ENCODE peak calls at places on chromosome 11, in six cellular contexts. Q is A549, M is prostate gland, A is suprapubic skin, P is body of pancreas, F is endothelial cell of umbilical vein. G is an unnamed sample.

GRCh38 chr11:69909561-69910518 is 90.6 kb upstream of the FGF3 start:
- DNase-seq in Q (no peak), M (no peak), A (peak; percentile 48), P (no peak), F (no peak), G (no peak)

GRCh38 chr11:89495951-89496350 is 4.8 kb upstream of the NOX4 start:
- DNase-seq in Q (peak; percentile 37), M (no peak), A (peak; percentile 58), P (no peak), F (peak; percentile 68), G (no peak)

GRCh38 chr11:134346101-134346975 is 14.6 kb downstream of the GLB1L2 start:
- DNase-seq in Q (no peak), M (no peak), A (peak; percentile 51), P (no peak), F (no peak), G (no peak)

GRCh38 chr11:13883042-13883441 is 79.5 kb upstream of the SPON1 start:
- DNase-seq in Q (no peak), M (no peak), A (no peak), P (no peak), F (no peak), G (no peak)

GRCh38 chr11:134757633-134758032 is 345.6 kb upstream of the B3GAT1 start:
- DNase-seq in Q (no peak), M (no peak), A (no peak), P (no peak), F (no peak), G (no peak)

GRCh38 chr11:64687641-64688533 is 35.1 kb downstream of the NRXN2 start:
- DNase-seq in Q (no peak), M (no peak), A (no peak), P (no peak), F (no peak), G (no peak)

GRCh38 chr11:110100476-110101240 is 7.5 kb downstream of the ZC3H12C start:
- DNase-seq in Q (no peak), M (no peak), A (no peak), P (no peak), F (peak; percentile 87), G (no peak)

GRCh38 chr11:2377511-2378443 is 667 bp downstream of the CD81 start:
- DNase-seq in Q (peak; percentile 37), M (peak; percentile 73), A (peak; percentile 87), P (peak; percentile 77), F (peak; percentile 58), G (no peak)

GRCh38 chr11:128365044-128365443 is 222.3 kb downstream of the ETS1 start:
- DNase-seq in Q (peak; percentile 9), M (no peak), A (no peak), P (no peak), F (peak; percentile 55), G (no peak)

GRCh38 chr11:65429724-65430405 is 7.3 kb downstream of the NEAT1 start:
- DNase-seq in Q (peak; percentile 85), M (peak; percentile 76), A (peak; percentile 88), P (peak; percentile 78), F (peak; percentile 79), G (peak; percentile 65)

DNA sequence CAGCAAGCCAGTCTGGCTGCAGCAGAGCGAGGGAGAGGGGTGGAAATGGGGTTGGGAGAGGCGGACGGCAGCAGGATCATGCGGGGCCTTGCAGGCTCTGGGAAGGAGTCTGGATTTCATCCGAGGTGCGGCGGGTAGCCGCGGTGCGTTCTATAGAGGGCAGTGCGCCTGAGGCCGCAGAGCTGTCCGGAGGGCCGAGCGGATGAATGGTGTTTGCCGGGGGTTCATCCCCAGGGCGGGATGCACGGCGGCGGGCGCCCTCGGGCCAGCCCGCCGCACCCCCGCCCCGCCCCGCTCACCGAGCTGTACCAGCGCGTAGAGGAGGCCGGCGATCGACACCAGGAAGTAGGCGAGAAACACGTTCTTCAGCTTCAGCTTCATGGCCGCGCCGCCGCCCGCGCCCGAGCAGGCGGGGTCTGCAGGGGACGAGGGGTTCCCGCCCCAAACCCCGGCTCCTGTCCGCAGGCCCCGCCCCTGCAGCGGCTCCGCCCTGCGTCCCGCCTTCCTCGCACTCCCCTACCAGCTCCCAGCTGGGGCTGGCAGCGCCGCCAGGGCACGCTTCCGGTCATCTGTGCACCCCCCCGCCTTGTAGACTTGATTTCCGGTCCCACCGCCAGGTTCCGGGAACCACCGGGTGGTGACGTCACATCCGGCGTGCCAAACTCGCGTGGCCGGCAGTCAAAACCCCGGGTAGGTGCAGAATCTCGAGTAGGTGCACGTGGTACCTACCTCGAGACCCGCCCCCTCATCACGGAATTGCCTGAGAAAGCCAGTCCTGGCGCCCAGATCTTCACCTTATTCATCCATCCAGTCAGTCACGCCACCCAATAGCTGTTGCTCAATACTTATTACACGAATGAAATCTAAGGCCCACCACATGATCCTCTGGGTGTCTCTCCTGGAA is at the start of gene B3GAT3:
- DNase-seq in Q (peak; percentile 99), M (peak; percentile 98), A (peak; percentile 99), P (peak; percentile 99), F (peak; percentile 96), G (peak; percentile 99)
- TF ChIP-seq POLR2A in Q (peak; percentile 80), M (peak; percentile 93), A (no peak), P (peak; percentile 58), F (peak; percentile 95), G (peak; percentile 56)

GRCh38 chr11:86046111-86046510 is 22.8 kb downstream of the PICALM start:
- DNase-seq in Q (no peak), M (no peak), A (no peak), P (no peak), F (no peak), G (no peak)
- H3K4me1 ChIP-seq in Q (peaks cover 44% of the 10 kb centered on the region), M (no peaks in the 10 kb centered on the region), A (peaks cover 77% of the 10 kb centered on the region), P (peaks cover 57% of the 10 kb centered on the region), F (peaks cover 20% of the 10 kb centered on the region), G (no peaks in the 10 kb centered on the region)

GRCh38 chr11:3810951-3811350 is 2.6 kb downstream of the PGAP2 start:
- DNase-seq in Q (no peak), M (no peak), A (no peak), P (no peak), F (no peak), G (no peak)

GRCh38 chr11:3810446-3810845 is 2.1 kb downstream of the PGAP2 start:
- DNase-seq in Q (no peak), M (no peak), A (no peak), P (no peak), F (no peak), G (no peak)

GRCh38 chr11:3808846-3809623 is 675 bp downstream of the PGAP2 start:
- DNase-seq in Q (peak; percentile 81), M (peak; percentile 46), A (no peak), P (peak; percentile 61), F (peak; percentile 60), G (no peak)

GRCh38 chr11:3809624-3809928 is 1.2 kb downstream of the PGAP2 start:
- DNase-seq in Q (no peak), M (no peak), A (no peak), P (no peak), F (no peak), G (no peak)

DNA sequence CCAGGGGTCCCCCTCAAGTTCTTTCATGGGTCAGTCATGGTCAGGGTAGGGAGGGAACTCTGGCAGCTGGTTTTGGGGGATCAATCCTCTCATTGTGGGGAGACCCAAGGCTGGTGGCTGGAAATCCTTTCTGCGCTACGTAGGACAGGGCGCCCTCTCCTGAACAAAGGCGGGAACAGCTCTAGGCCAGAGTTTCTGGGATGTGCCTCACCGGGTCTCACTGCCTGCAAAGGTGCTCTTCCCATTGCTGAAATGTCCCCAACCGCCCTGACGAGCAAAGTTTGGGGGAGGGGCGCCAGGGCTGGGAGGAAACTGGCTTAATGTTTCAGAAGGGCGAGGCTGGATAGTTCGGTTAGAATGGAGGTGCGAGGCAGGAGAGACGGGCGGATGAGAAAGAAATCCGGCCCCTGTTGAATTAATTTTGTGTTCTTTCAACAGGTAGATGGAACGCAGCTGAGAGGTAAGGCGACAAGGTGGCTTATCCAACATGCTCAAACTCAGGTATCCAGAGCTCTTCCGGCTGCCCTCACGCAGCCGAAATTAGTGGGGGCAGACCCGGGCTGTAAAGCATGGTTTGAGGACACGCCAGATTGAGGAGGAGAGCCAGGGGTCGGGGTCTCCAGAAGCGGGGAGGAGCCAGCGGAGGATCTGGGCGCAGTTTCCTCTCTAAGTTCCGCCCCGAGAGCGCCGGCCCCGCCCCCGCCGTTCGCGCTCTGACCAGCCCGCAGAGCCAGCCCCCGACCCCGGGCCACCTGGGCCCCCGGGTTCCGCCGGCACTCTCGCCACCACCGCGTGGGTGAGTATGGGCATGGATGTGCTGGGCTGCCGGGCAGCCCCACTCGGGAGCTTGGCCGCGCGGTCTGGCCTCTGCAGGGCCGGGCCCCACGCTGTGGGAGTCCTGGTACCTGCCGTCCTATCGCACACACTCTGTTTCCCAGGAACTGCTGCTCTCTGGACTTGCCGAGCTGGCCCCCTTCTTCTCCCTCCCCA is at the start of gene PGAP2:
- DNase-seq in Q (peak; percentile 73), M (peak; percentile 61), A (peak; percentile 79), P (peak; percentile 55), F (peak; percentile 57), G (peak; percentile 71)
- TF ChIP-seq POLR2A in Q (peak; percentile 16), M (peak; percentile 19), A (no peak), P (no peak), F (no peak), G (no peak)

GRCh38 chr11:114256176-114256897 is 39.9 kb upstream of the NNMT start:
- DNase-seq in Q (no peak), M (no peak), A (no peak), P (no peak), F (no peak), G (no peak)

GRCh38 chr11:114255289-114255688 is 40.9 kb upstream of the NNMT start:
- DNase-seq in Q (no peak), M (no peak), A (no peak), P (no peak), F (no peak), G (no peak)

GRCh38 chr11:114256898-114257286 is 39.3 kb upstream of the NNMT start:
- DNase-seq in Q (no peak), M (no peak), A (no peak), P (no peak), F (no peak), G (peak; percentile 36)

GRCh38 chr11:114253771-114254170 is 42.4 kb upstream of the NNMT start:
- DNase-seq in Q (no peak), M (no peak), A (no peak), P (no peak), F (no peak), G (no peak)

DNA sequence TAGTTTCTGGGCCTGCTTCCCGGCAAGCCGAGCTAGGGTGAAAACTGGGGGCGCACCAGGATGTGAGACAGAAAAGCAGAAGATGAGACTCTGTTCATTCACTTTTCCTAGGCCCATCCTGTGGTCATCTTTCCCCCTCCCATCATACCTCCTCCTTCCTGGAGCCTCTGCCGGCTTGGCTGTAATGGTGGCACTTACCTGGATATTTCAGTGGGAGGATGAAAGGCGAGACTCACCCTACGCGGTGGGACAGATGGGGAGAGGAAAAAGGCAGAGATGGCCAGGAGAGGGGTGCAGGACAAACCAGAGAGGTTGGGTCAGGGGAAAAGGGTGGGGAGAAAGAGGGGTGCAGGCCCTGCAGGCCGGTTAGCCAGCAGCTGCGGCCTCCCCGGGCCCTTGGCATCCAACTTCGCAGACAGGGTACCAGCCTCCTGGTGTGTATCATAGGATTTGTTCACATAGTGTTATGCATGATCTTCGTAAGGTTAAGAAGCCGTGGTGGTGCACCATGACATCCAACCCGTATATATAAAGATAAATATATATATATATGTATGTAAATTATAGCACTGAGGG is 41.5 kb upstream of the NNMT start:
- DNase-seq in Q (no peak), M (no peak), A (no peak), P (no peak), F (no peak), G (no peak)
- H3K4me1 ChIP-seq in Q (no peaks in the 10 kb centered on the region), M (peaks cover 16% of the 10 kb centered on the region), A (peaks cover 40% of the 10 kb centered on the region), P (peaks cover 25% of the 10 kb centered on the region), F (no peaks in the 10 kb centered on the region), G (no peaks in the 10 kb centered on the region)

DNA sequence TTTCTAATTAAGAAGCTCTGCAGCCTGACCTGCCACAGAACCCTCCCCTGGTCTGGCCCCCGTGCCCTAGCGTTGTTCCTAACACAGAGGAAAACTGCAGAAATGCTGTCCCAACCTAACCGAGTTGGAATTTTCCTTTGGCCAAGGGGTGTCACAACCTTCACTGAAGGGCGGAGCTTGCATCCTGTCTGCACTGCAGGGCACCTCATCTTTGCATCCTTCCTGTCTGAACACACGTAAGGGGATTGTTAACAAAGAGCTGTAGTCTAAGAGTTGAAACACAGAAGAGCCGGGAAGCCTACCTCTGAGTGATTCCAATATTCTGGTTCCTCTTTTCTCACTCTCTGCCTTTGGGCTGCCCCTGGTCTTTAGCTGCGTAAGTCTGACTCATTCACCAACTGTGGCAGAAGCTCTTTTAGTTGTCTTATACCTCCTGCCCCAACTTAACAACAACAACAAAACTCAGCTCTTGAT is 1.6 kb downstream of the DIXDC1 start:
- DNase-seq in Q (no peak), M (no peak), A (no peak), P (no peak), F (peak; percentile 64), G (no peak)
- TF ChIP-seq POLR2A in Q (no peak), M (no peak), A (no peak), P (no peak), F (no peak), G (no peak)